ENCODE peak calls at places on chromosomes 7 and 10, in eight cellular contexts. N is lower lobe of right lung, E is transverse colon, K is OCI-LY7, Y is small intestine, F is cardiac muscle cell, J is mammary epithelial cell, T is colonic mucosa. L is an unnamed sample.

GRCh38 chr10:74587109-74587508 is 239.3 kb upstream of the KAT6B start:
- DNase-seq in T (no peak), E (no peak), J (no peak), Y (no peak), N (no peak), F (no peak), K (no peak), L (no peak)

GRCh38 chr10:103776878-103777591 is 78.3 kb downstream of the SH3PXD2A start:
- DNase-seq in T (no peak), J (peak; percentile 36), K (no peak), Y (no peak), E (no peak), N (no peak), F (no peak), L (no peak)

GRCh38 chr10:6022693-6023092 is 39.5 kb downstream of the IL2RA start:
- DNase-seq in K (no peak), J (no peak), F (peak; percentile 37), T (no peak), E (no peak), N (no peak), Y (no peak), L (no peak)

GRCh38 chr10:77844713-77845454 is 81.7 kb downstream of the DLG5 start:
- DNase-seq in E (peak; percentile 66), K (no peak), T (peak; percentile 72), N (no peak), J (peak; percentile 85), Y (peak; percentile 81), F (peak; percentile 76), L (no peak)

GRCh38 chr10:49741108-49741995 is 20.8 kb downstream of the OGDHL start:
- DNase-seq in N (no peak), Y (no peak), E (no peak), J (no peak), T (no peak), K (no peak), F (peak; percentile 3), L (no peak)

GRCh38 chr7:23210502-23210901 is 28.7 kb downstream of the NUP42 start:
- DNase-seq in E (no peak), F (no peak), T (no peak), J (no peak), K (no peak), N (no peak), Y (no peak), L (no peak)

GRCh38 chr10:133180192-133180914 is 20.3 kb downstream of the KNDC1 start:
- DNase-seq in F (no peak), N (no peak), T (no peak), J (no peak), E (no peak), K (no peak), Y (no peak), L (no peak)

GRCh38 chr7:4845740-4846142 is 16.1 kb downstream of the PAPOLB start:
- DNase-seq in N (no peak), F (peak; percentile 65), E (no peak), T (no peak), K (no peak), J (no peak), Y (no peak), L (no peak)

GRCh38 chr7:134458341-134458805 is 527 bp downstream of the AKR1B1 start:
- DNase-seq in K (peak; percentile 82), J (peak; percentile 74), Y (peak; percentile 25), E (peak; percentile 56), N (peak; percentile 56), F (no peak), T (peak; percentile 50), L (no peak)

GRCh38 chr7:120794100-120794729 is 63.7 kb downstream of the TSPAN12 start:
- DNase-seq in Y (no peak), T (no peak), F (peak; percentile 10), E (no peak), N (no peak), K (no peak), J (peak; percentile 54), L (no peak)

GRCh38 chr7:82816272-82816671 is 346.4 kb downstream of the PCLO start:
- DNase-seq in E (no peak), K (no peak), T (no peak), Y (no peak), F (no peak), N (no peak), J (no peak), L (no peak)

GRCh38 chr7:130708001-130708400 is 21.7 kb upstream of the TSGA13 start:
- DNase-seq in N (no peak), J (no peak), K (no peak), T (no peak), E (no peak), Y (no peak), F (no peak), L (no peak)

GRCh38 chr7:114293289-114294012 is 121.2 kb upstream of the FOXP2 start:
- DNase-seq in N (no peak), Y (no peak), T (no peak), E (no peak), J (no peak), F (peak; percentile 24), K (no peak), L (no peak)

GRCh38 chr10:103395754-103396066 is 565 bp downstream of the ATP5MK start:
- DNase-seq in K (peak; percentile 17), T (no peak), E (peak; percentile 25), N (no peak), J (peak; percentile 15), Y (peak; percentile 25), F (peak; percentile 38), L (no peak)

GRCh38 chr10:73892314-73893080 is 18.1 kb upstream of the CAMK2G start:
- DNase-seq in K (no peak), E (no peak), J (no peak), N (no peak), F (peak; percentile 71), T (no peak), Y (no peak), L (no peak)

GRCh38 chr7:90455163-90456030 is 14.0 kb upstream of the PTTG1IP2 start:
- DNase-seq in E (no peak), F (peak; percentile 64), Y (peak; percentile 47), T (peak; percentile 33), J (peak; percentile 41), K (peak; percentile 33), N (no peak), L (peak; percentile 7)

GRCh38 chr7:44760034-44760580 is 11.5 kb downstream of the ZMIZ2 start:
- DNase-seq in Y (no peak), E (no peak), F (no peak), J (no peak), K (no peak), N (no peak), T (no peak), L (no peak)

GRCh38 chr10:75773139-75773801 is 341.8 kb downstream of the LRMDA start:
- DNase-seq in F (peak; percentile 80), N (no peak), T (no peak), E (no peak), J (no peak), K (no peak), Y (no peak), L (no peak)

GRCh38 chr7:105759670-105760548 is 116.5 kb downstream of the ATXN7L1 start:
- DNase-seq in N (no peak), K (peak; percentile 33), F (peak; percentile 76), J (peak; percentile 37), T (peak; percentile 63), E (peak; percentile 51), Y (peak; percentile 44), L (no peak)

GRCh38 chr10:80372675-80373074 is 16.1 kb downstream of the DYDC2 start:
- DNase-seq in T (no peak), Y (no peak), K (no peak), J (no peak), F (no peak), E (no peak), N (no peak), L (no peak)

GRCh38 chr7:82146491-82146890 is 297.1 kb downstream of the CACNA2D1 start:
- DNase-seq in T (no peak), F (no peak), N (no peak), E (no peak), J (no peak), Y (no peak), K (no peak), L (no peak)

GRCh38 chr7:20330176-20330796 is 414 bp upstream of the ITGB8 start:
- DNase-seq in J (peak; percentile 97), T (peak; percentile 76), F (peak; percentile 95), K (no peak), E (peak; percentile 83), N (peak; percentile 93), Y (peak; percentile 81), L (no peak)

GRCh38 chr10:76089626-76090185 is 658.3 kb downstream of the LRMDA start:
- DNase-seq in E (no peak), Y (no peak), F (no peak), T (no peak), N (no peak), J (peak; percentile 12), K (no peak), L (no peak)

GRCh38 chr7:47338031-47338430 is 243.9 kb downstream of the TNS3 start:
- DNase-seq in N (no peak), Y (no peak), T (no peak), J (no peak), E (no peak), F (peak; percentile 15), K (no peak), L (no peak)
- H3K27ac ChIP-seq in N (no peak overlapping the region), Y (no peak overlapping the region), T (no peak overlapping the region), J (no peak overlapping the region), E (no peak overlapping the region), F (no peak overlapping the region), K (no peak overlapping the region), L (no peak overlapping the region)

DNA sequence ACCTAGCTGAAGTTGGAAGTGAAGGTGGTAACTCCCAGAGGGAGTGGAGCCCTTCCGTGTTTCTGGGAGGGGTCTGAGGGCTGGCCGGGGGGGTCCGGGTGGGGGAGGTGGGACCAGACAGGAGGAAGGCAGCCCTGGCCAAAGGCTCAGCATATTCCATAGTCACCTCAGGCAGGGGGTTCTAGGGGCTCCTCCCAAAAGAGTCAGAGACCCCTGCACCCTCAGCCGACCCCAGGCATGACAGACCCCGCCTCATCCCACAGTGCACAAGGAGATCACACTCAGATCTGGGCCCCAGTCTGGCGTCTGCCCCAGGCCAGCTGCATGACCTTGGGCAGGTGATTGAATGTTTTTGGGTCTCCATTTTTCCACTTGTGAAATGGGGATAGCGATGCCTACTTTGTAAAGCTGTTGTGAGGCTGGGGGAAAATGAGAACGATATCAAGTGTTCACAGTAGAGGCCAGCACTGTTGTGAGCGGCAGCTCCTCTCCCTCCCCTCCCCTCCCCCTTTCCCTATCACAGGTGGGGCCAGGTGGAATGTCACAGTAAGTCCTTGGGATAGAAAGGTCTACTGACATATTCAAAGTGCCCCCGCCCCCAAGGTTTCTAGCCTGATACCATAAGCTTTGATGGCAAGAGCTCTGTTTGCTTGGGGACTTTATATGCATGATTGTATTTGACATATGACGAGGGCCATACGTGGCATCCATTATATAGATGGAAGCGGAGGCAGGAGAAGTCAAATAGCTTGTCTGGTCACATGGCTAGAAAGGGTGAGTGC is 33.3 kb downstream of the DNAJB12 start:
- DNase-seq in Y (no peak), E (no peak), J (no peak), K (no peak), N (no peak), F (no peak), T (no peak), L (no peak)
- H3K4me1 ChIP-seq in Y (peaks cover 2% of the 10 kb centered on the region), E (peaks cover 28% of the 10 kb centered on the region), J (peaks cover 66% of the 10 kb centered on the region), K (peaks cover 73% of the 10 kb centered on the region), N (peaks cover 92% of the 10 kb centered on the region), F (peaks cover 47% of the 10 kb centered on the region), T (peaks cover 25% of the 10 kb centered on the region), L (peaks cover 5% of the 10 kb centered on the region)

GRCh38 chr10:3094565-3095168 is 27.3 kb downstream of the PFKP start:
- DNase-seq in T (no peak), K (no peak), Y (no peak), J (no peak), E (no peak), F (peak; percentile 51), N (no peak), L (no peak)
- H3K4me3 ChIP-seq in T (no peak overlapping the region), K (no peak overlapping the region), Y (no peak overlapping the region), J (peak overlapping the region; percentile 8), E (no peak overlapping the region), F (peak overlapping the region; percentile 1), N (no peak overlapping the region), L (no peak overlapping the region)

GRCh38 chr7:115274-115911 is 77.0 kb upstream of the FAM20C start:
- DNase-seq in Y (peak; percentile 5), E (no peak), J (no peak), N (no peak), T (no peak), K (no peak), F (peak; percentile 91), L (no peak)
- H3K27ac ChIP-seq in Y (peak overlapping the region; percentile 70), E (peak overlapping the region; percentile 58), J (no peak overlapping the region), N (peak overlapping the region; percentile 16), T (peak overlapping the region; percentile 17), K (no peak overlapping the region), F (no peak overlapping the region), L (no peak overlapping the region)